ENCODE peak calls at places on chromosomes 16 and 17, in five cellular contexts. F, Y, R, S and O are unnamed samples.

GRCh38 chr17:10702574-10702973 is 5.2 kb downstream of the ADPRM start:
- DNase-seq in R (no peak), F (no peak), S (no peak), Y (no peak), O (peak)

GRCh38 chr16:49720225-49720624 is 135.7 kb downstream of the ZNF423 start:
- DNase-seq in S (no peak), Y (no peak), F (no peak), R (no peak), O (no peak)

GRCh38 chr17:73284906-73285602 is 23.4 kb upstream of the CPSF4L start:
- DNase-seq in Y (no peak), R (no peak), S (no peak), F (no peak), O (no peak)

GRCh38 chr16:47067203-47067602 is 76.5 kb downstream of the NETO2 start:
- DNase-seq in R (no peak), S (no peak), Y (no peak), F (no peak), O (no peak)

GRCh38 chr17:7484964-7485377 is 805 bp downstream of the POLR2A start:
- DNase-seq in F (no peak), S (no peak), Y (no peak), R (no peak), O (no peak)

GRCh38 chr17:41772218-41772585 is 14.3 kb downstream of the JUP start:
- DNase-seq in F (no peak), S (peak), R (no peak), Y (peak), O (no peak)

GRCh38 chr16:68281368-68282063 is 17.2 kb downstream of the SLC7A6 start:
- DNase-seq in Y (no peak), R (no peak), F (no peak), S (no peak), O (no peak)

GRCh38 chr17:56786989-56787482 is 46.7 kb downstream of the C17orf67 start:
- DNase-seq in S (no peak), R (no peak), F (no peak), Y (no peak), O (peak)

GRCh38 chr16:12288537-12289174 is 312.1 kb downstream of the SNX29 start:
- DNase-seq in S (no peak), F (no peak), Y (no peak), R (no peak), O (no peak)

GRCh38 chr17:59711936-59712335 is 4.5 kb downstream of the VMP1 start:
- DNase-seq in S (no peak), F (no peak), R (no peak), Y (no peak), O (no peak)